ENCODE peak calls at places on chromosomes 11 and 22, in nine cellular contexts. O is activated T-cell treated with anti-CD3 and anti-CD28 coated beads for 1 hour; B is MCF 10A; T is activated naive CD8-positive, alpha-beta T cell treated with anti-CD3 and anti-CD28 coated beads, Interleukin-2, amount 50 U/mL, for 16 hours; A is cardiac muscle cell; N is Karpas-422; E is GM23248; C is GM18507; K is central memory CD8-positive, alpha-beta T cell. F is an unnamed sample.

GRCh38 chr22:44398791-44399190 is 86.0 kb upstream of the SHISAL1 start:
- DNase-seq in O (no peak), B (no peak), T (no peak), A (no peak), N (no peak), E (no peak), C (no peak), K (no peak), F (no peak)

GRCh38 chr22:21990449-21991308 is 8.1 kb upstream of the TOP3B start:
- DNase-seq in O (no peak), B (no peak), T (no peak), A (no peak), N (no peak), E (no peak), C (no peak), K (no peak), F (no peak)

GRCh38 chr22:19896665-19897355 is 42.1 kb upstream of the GNB1L start:
- DNase-seq in O (no peak), B (no peak), T (no peak), A (no peak), N (no peak), E (no peak), C (no peak), K (no peak), F (no peak)

GRCh38 chr11:72673284-72673942 is 809 bp downstream of the PDE2A start:
- DNase-seq in O (no peak), B (no peak), T (no peak), A (peak; percentile 79), N (no peak), E (no peak), C (no peak), K (no peak), F (no peak)

GRCh38 chr11:26276798-26277424 is 55.0 kb upstream of the ANO3 start:
- DNase-seq in O (peak; percentile 4), B (peak; percentile 66), T (no peak), A (peak; percentile 58), N (peak; percentile 89), E (peak; percentile 65), C (no peak), K (no peak), F (peak; percentile 8)

GRCh38 chr11:80024119-80024518 is 583.3 kb upstream of the TENM4 start:
- DNase-seq in O (no peak), B (no peak), T (no peak), A (no peak), N (no peak), E (no peak), C (no peak), K (no peak), F (no peak)

GRCh38 chr11:117819096-117820040 is 5.2 kb downstream of the FXYD2 start:
- DNase-seq in O (no peak), B (peak; percentile 78), T (no peak), A (peak; percentile 86), N (peak; percentile 80), E (peak; percentile 61), C (no peak), K (no peak), F (no peak)

GRCh38 chr22:20904008-20904979 is 12.9 kb upstream of the CRKL start:
- DNase-seq in O (no peak), B (peak; percentile 98), T (no peak), A (no peak), N (no peak), E (peak; percentile 99), C (no peak), K (no peak), F (no peak)

GRCh38 chr11:30936476-30936875 is 350.3 kb upstream of the MPPED2 start:
- DNase-seq in O (no peak), B (no peak), T (no peak), A (no peak), N (no peak), E (peak; percentile 41), C (no peak), K (no peak), F (no peak)

GRCh38 chr11:82857145-82857544 is 43.1 kb downstream of the PRCP start:
- DNase-seq in O (no peak), B (no peak), T (no peak), A (no peak), N (no peak), E (no peak), C (no peak), K (no peak), F (no peak)

GRCh38 chr11:1123970-1124369 is 33.8 kb upstream of the MUC5AC start:
- DNase-seq in O (no peak), B (no peak), T (no peak), A (no peak), N (peak; percentile 56), E (no peak), C (no peak), K (no peak), F (no peak)

GRCh38 chr11:57205046-57205671 is 23.4 kb downstream of the LRRC55 start:
- DNase-seq in O (no peak), B (peak; percentile 9), T (no peak), A (no peak), N (no peak), E (peak; percentile 94), C (no peak), K (no peak), F (no peak)

GRCh38 chr11:2135018-2135569 is 4.1 kb downstream of the IGF2 start:
- DNase-seq in O (no peak), B (no peak), T (no peak), A (no peak), N (no peak), E (no peak), C (no peak), K (no peak), F (no peak)

GRCh38 chr11:266676-267439 is 11.3 kb upstream of the NLRP6 start:
- DNase-seq in O (no peak), B (peak; percentile 43), T (no peak), A (no peak), N (peak; percentile 70), E (peak; percentile 18), C (no peak), K (no peak), F (no peak)

GRCh38 chr11:108278546-108278945 is 55.7 kb downstream of the ATM start:
- DNase-seq in O (no peak), B (no peak), T (no peak), A (peak; percentile 84), N (no peak), E (no peak), C (no peak), K (no peak), F (no peak)

GRCh38 chr11:20131744-20132666 is 28.3 kb downstream of the DBX1 start:
- DNase-seq in O (peak; percentile 7), B (peak; percentile 64), T (no peak), A (peak; percentile 67), N (peak; percentile 71), E (peak; percentile 76), C (no peak), K (no peak), F (peak; percentile 9)

GRCh38 chr22:50481440-50482106 is at the start of gene ADM2:
- DNase-seq in O (peak; percentile 59), B (no peak), T (no peak), A (peak; percentile 31), N (no peak), E (peak; percentile 59), C (no peak), K (peak; percentile 34), F (peak; percentile 54)

GRCh38 chr22:35556666-35557065 is 16.0 kb downstream of the RASD2 start:
- DNase-seq in O (no peak), B (no peak), T (no peak), A (no peak), N (no peak), E (peak; percentile 52), C (no peak), K (no peak), F (no peak)

GRCh38 chr11:726278-726915 is 20.4 kb downstream of the EPS8L2 start:
- DNase-seq in O (peak; percentile 40), B (peak; percentile 90), T (no peak), A (peak; percentile 62), N (peak; percentile 77), E (peak; percentile 73), C (no peak), K (no peak), F (peak; percentile 37)

GRCh38 chr11:98589975-98590374 is 430.8 kb upstream of the CNTN5 start:
- DNase-seq in O (no peak), B (no peak), T (no peak), A (no peak), N (no peak), E (no peak), C (no peak), K (no peak), F (no peak)

GRCh38 chr11:27254744-27255446 is 108.1 kb downstream of the CCDC34 start:
- DNase-seq in O (no peak), B (no peak), T (no peak), A (no peak), N (no peak), E (peak; percentile 85), C (no peak), K (no peak), F (no peak)

GRCh38 chr11:133163463-133164419 is 368.6 kb downstream of the OPCML start:
- DNase-seq in O (no peak), B (no peak), T (no peak), A (peak; percentile 71), N (peak; percentile 66), E (peak; percentile 62), C (peak; percentile 11), K (no peak), F (no peak)

GRCh38 chr11:134332189-134332631 is 422 bp downstream of the GLB1L2 start:
- DNase-seq in O (no peak), B (peak; percentile 6), T (no peak), A (peak; percentile 28), N (no peak), E (no peak), C (no peak), K (no peak), F (peak; percentile 17)

GRCh38 chr11:19013181-19013857 is 47.2 kb downstream of the MRGPRX2 start:
- DNase-seq in O (no peak), B (peak; percentile 24), T (no peak), A (no peak), N (peak; percentile 66), E (no peak), C (no peak), K (no peak), F (no peak)

GRCh38 chr22:22687638-22688500 is 43.5 kb downstream of the GGTLC2 start:
- DNase-seq in O (no peak), B (peak; percentile 63), T (no peak), A (no peak), N (peak; percentile 78), E (peak; percentile 75), C (no peak), K (no peak), F (no peak)

GRCh38 chr11:76159983-76160661 is 46.2 kb downstream of the WNT11 start:
- DNase-seq in O (no peak), B (no peak), T (no peak), A (no peak), N (no peak), E (no peak), C (no peak), K (no peak), F (no peak)

GRCh38 chr22:22877523-22878210 is 9.9 kb upstream of the IGLL5 start:
- DNase-seq in O (peak; percentile 83), B (peak; percentile 83), T (peak; percentile 52), A (no peak), N (peak; percentile 89), E (peak; percentile 74), C (no peak), K (peak; percentile 48), F (peak; percentile 76)

GRCh38 chr11:113618360-113618759 is 87.7 kb downstream of the TMPRSS5 start:
- DNase-seq in O (no peak), B (peak; percentile 38), T (no peak), A (no peak), N (no peak), E (peak; percentile 81), C (no peak), K (no peak), F (no peak)

GRCh38 chr11:12725863-12726666 is 51.8 kb downstream of the TEAD1 start:
- DNase-seq in O (no peak), B (peak; percentile 23), T (no peak), A (no peak), N (no peak), E (peak; percentile 57), C (no peak), K (no peak), F (no peak)